ENCODE peak calls at places on chromosomes 3 and 15, in four cellular contexts. H is fibroblast of pulmonary artery, Y is HFFc6, B is astrocyte of the spinal cord. S is an unnamed sample.

GRCh38 chr3:6862880-6863195 is 1.9 kb downstream of the GRM7 start:
- DNase-seq in B (no peak), Y (no peak), H (no peak), S (no peak)

GRCh38 chr15:100244796-100245495 is 96.8 kb downstream of the ADAMTS17 start:
- DNase-seq in B (no peak), Y (no peak), H (no peak), S (no peak)

GRCh38 chr15:62569460-62570404 is 404.6 kb upstream of the C2CD4B start:
- DNase-seq in Y (peak; percentile 90), H (peak; percentile 71), B (peak; percentile 76), S (peak; percentile 68)

GRCh38 chr15:90212221-90213079 is 11.3 kb downstream of the SEMA4B start:
- DNase-seq in Y (no peak), B (no peak), H (no peak), S (peak; percentile 93)

GRCh38 chr3:169604118-169604517 is 59.4 kb downstream of the MECOM start:
- DNase-seq in Y (no peak), H (peak; percentile 24), B (no peak), S (no peak)

GRCh38 chr3:101851833-101852232 is 2.5 kb downstream of the NFKBIZ start:
- DNase-seq in H (no peak), Y (no peak), B (no peak), S (no peak)

GRCh38 chr15:67968564-67969440 is 85.3 kb upstream of the PIAS1 start:
- DNase-seq in H (no peak), Y (no peak), B (no peak), S (no peak)

GRCh38 chr15:99504071-99504822 is 61.5 kb upstream of the MEF2A start:
- DNase-seq in Y (no peak), B (no peak), H (no peak), S (no peak)

GRCh38 chr3:112308151-112308911 is 14.3 kb upstream of the SLC9C1 start:
- DNase-seq in H (peak; percentile 83), Y (no peak), B (peak; percentile 19), S (peak; percentile 82)

GRCh38 chr15:74216949-74217348 is 14.4 kb upstream of the STRA6 start:
- DNase-seq in Y (no peak), H (no peak), B (no peak), S (no peak)

GRCh38 chr15:89967892-89968291 is 33.2 kb upstream of the ZNF710 start:
- DNase-seq in B (no peak), Y (no peak), H (no peak), S (no peak)

GRCh38 chr3:188602620-188603019 is 448.7 kb downstream of the LPP start:
- DNase-seq in B (no peak), H (no peak), Y (no peak), S (no peak)

GRCh38 chr15:70101459-70102113 is 3.9 kb upstream of the TLE3 start:
- DNase-seq in Y (peak; percentile 73), B (peak; percentile 94), H (peak; percentile 98), S (peak; percentile 95)

GRCh38 chr3:61796088-61796680 is 234.8 kb downstream of the PTPRG start:
- DNase-seq in Y (no peak), B (no peak), H (no peak), S (no peak)

GRCh38 chr3:140050977-140051957 is 116.3 kb downstream of the CLSTN2 start:
- DNase-seq in H (no peak), Y (no peak), B (no peak), S (peak; percentile 21)

GRCh38 chr15:35727627-35728026 is 181.7 kb upstream of the DPH6 start:
- DNase-seq in Y (no peak), B (no peak), H (no peak), S (no peak)

GRCh38 chr3:40317061-40317676 is 7.7 kb downstream of the EIF1B start:
- DNase-seq in H (peak; percentile 84), B (peak; percentile 66), Y (peak; percentile 50), S (peak; percentile 68)

GRCh38 chr3:102671005-102671404 is 236.2 kb downstream of the ZPLD1 start:
- DNase-seq in B (no peak), Y (no peak), H (no peak), S (no peak)

GRCh38 chr15:73593278-73594074 is 39.7 kb downstream of the NPTN start:
- DNase-seq in H (peak; percentile 67), B (peak; percentile 55), Y (no peak), S (no peak)

GRCh38 chr3:123724306-123724705 is 139.5 kb upstream of the HACD2 start:
- DNase-seq in B (no peak), Y (peak; percentile 34), H (peak; percentile 33), S (no peak)

DNA sequence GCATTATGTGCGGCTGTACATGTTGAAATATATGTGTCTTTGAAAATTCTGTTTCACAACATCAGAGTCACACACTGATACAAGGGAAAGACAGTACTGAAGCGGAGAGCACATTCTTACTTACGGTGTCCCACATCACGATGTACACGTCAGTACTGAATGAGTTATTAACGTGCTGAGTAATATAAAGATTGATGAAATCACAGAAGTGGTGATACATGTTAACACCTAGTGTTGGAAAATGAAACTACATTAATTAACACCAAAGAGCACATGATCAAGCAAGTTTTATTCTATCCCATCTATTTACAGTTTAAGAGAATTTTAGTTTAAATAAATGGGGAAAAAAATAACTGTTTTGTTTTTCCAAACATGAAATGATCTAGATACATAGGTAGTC is 15.6 kb downstream of the EOGT start:
- DNase-seq in Y (no peak), H (no peak), B (no peak), S (no peak)
- TF ChIP-seq CTCF in Y (peak; percentile 54), H (no peak), B (no peak), S (no peak)

GRCh38 chr15:31206386-31207174 is 105.1 kb upstream of the TRPM1 start:
- DNase-seq in B (no peak), H (peak; percentile 26), Y (no peak), S (no peak)
- TF ChIP-seq CTCF in B (no peak), H (peak; percentile 32), Y (no peak), S (no peak)

GRCh38 chr15:42032376-42033213 is 11.8 kb upstream of the PLA2G4E start:
- DNase-seq in Y (no peak), H (no peak), B (no peak), S (no peak)
- TF ChIP-seq CTCF in Y (no peak), H (no peak), B (no peak), S (no peak)

DNA sequence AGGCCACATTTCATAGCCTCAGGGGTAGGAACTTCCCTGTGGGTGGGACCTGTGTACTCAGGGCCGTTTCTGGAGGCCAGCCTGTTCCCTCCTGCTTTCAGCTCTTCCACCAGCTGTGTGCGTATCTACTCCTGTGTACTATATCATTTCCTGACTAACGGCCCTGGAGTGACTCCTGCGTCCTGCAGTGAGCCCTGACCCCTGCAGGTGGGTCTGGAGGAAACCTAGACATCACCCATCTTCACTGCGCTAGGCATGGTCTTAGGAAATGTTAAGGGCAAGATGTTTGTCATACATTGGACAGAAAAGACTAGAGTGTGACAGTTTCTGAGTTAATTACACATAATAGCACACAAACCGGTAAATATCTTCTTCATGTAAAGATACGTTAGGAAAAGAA is 297.3 kb downstream of the GABRB3 start:
- DNase-seq in Y (no peak), B (no peak), H (no peak), S (no peak)
- TF ChIP-seq CTCF in Y (no peak), B (no peak), H (no peak), S (no peak)

GRCh38 chr3:15467227-15468181 is 40.1 kb downstream of the EAF1 start:
- DNase-seq in H (no peak), Y (no peak), B (no peak), S (no peak)

GRCh38 chr3:15471861-15472260 is 44.5 kb downstream of the EAF1 start:
- DNase-seq in B (no peak), Y (no peak), H (no peak), S (no peak)

GRCh38 chr3:15470804-15471203 is 43.4 kb downstream of the EAF1 start:
- DNase-seq in Y (no peak), B (no peak), H (no peak), S (no peak)

GRCh38 chr3:15465876-15466585 is 38.6 kb downstream of the EAF1 start:
- DNase-seq in Y (no peak), B (no peak), H (no peak), S (no peak)

DNA sequence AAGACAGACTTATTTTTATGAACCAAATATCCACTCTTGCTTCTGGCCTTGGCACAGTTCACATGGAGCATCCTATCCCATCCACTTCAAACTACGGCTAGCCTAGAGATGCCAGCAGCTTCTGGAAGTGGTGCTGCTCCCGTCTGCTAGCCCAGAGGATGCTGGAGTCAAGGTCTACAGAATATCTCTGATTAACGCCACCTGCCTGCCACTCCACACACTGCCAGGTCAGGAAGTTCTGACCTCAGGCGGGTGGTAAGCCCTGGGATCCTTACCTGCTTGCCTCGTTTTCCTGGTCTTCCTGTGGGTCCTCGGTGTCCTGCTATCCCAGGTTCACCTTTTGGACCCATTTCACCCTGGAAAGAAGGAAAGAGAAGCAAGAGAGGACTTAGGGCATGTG is 42.9 kb downstream of the EAF1 start:
- DNase-seq in Y (no peak), B (no peak), H (no peak), S (peak; percentile 9)
- TF ChIP-seq CTCF in Y (peak; percentile 14), B (no peak), H (no peak), S (no peak)

GRCh38 chr3:195559723-195560409 is 16.7 kb upstream of the PPP1R2 start:
- DNase-seq in H (no peak), Y (no peak), B (no peak), S (no peak)

GRCh38 chr3:195556390-195556789 is 13.3 kb upstream of the PPP1R2 start:
- DNase-seq in H (peak; percentile 33), Y (no peak), B (no peak), S (no peak)

GRCh38 chr3:195557327-195557726 is 14.2 kb upstream of the PPP1R2 start:
- DNase-seq in B (no peak), H (no peak), Y (no peak), S (no peak)

GRCh38 chr3:195555110-195555509 is 12.0 kb upstream of the PPP1R2 start:
- DNase-seq in Y (no peak), H (no peak), B (no peak), S (no peak)

GRCh38 chr3:195558602-195559001 is 15.5 kb upstream of the PPP1R2 start:
- DNase-seq in H (peak; percentile 69), Y (no peak), B (no peak), S (peak; percentile 63)
- TF ChIP-seq CTCF in H (peak; percentile 56), Y (peak; percentile 50), B (peak; percentile 31), S (peak; percentile 50)

GRCh38 chr15:26260517-26261133 is 397.5 kb upstream of the ATP10A start:
- DNase-seq in H (peak; percentile 3), Y (no peak), B (no peak), S (no peak)

GRCh38 chr15:26261413-26261812 is 398.3 kb upstream of the ATP10A start:
- DNase-seq in Y (no peak), H (no peak), B (no peak), S (no peak)

DNA sequence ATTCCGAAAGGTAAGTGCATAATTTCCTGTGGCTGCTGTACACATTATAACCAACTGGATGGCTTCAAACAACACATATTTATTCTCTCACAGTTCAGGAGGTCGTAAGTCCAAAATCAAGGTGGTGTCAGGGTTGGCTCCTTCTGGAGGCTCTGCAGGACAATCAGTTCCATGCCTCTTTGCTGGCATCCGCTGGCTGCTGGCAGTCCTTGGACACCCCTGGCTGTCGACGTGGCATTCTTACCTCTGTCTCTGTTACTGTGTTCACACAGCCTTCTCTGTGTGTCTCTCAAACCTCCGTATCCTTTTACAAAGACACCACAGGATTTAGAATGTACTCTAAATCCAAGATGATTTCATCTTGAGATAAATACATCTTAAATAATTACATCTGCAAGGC is 398.8 kb upstream of the ATP10A start:
- DNase-seq in H (no peak), B (no peak), Y (no peak), S (no peak)
- TF ChIP-seq CTCF in H (no peak), B (no peak), Y (no peak), S (no peak)

S was measured in MCF 10A.